ENCODE peak calls at places on chromosomes 1 and 21, in five cellular contexts. W is cardiac muscle cell; H is effector memory CD4-positive, alpha-beta T cell; S is IMR-90; F is WERI-Rb-1. D is an unnamed sample.

GRCh38 chr1:243507001-243507671 is 251.3 kb downstream of the SDCCAG8 start:
- DNase-seq in H (no peak), S (peak; percentile 66), W (no peak), F (no peak), D (no peak)

GRCh38 chr1:44733365-44733764 is 2.4 kb upstream of the RNU5D-1 start:
- DNase-seq in F (no peak), W (peak; percentile 71), S (peak; percentile 77), H (no peak), D (no peak)

GRCh38 chr21:26686278-26686677 is 113.2 kb upstream of the CYYR1 start:
- DNase-seq in H (no peak), F (no peak), S (peak; percentile 44), W (peak; percentile 6), D (peak; percentile 48)

GRCh38 chr1:53395671-53396215 is 63.5 kb upstream of the DMRTB1 start:
- DNase-seq in H (no peak), W (no peak), F (peak; percentile 12), S (no peak), D (no peak)

GRCh38 chr1:158145173-158145719 is 35.4 kb upstream of the CD1D start:
- DNase-seq in H (no peak), F (no peak), W (peak; percentile 93), S (peak; percentile 57), D (no peak)

GRCh38 chr21:23725576-23725975 is 1881.7 kb downstream of the MRPL39 start:
- DNase-seq in S (no peak), F (no peak), H (no peak), W (no peak), D (no peak)

GRCh38 chr1:28812669-28813468 is 899 bp downstream of the OPRD1 start:
- DNase-seq in W (no peak), F (no peak), H (no peak), S (no peak), D (no peak)

GRCh38 chr1:18602533-18603211 is 28.0 kb upstream of the PAX7 start:
- DNase-seq in S (no peak), W (no peak), H (no peak), F (no peak), D (no peak)

GRCh38 chr1:211133393-211133840 is 531 bp downstream of the KCNH1 start:
- DNase-seq in F (peak; percentile 56), W (no peak), H (no peak), S (no peak), D (peak; percentile 2)

GRCh38 chr21:42308914-42309752 is 6.1 kb downstream of the TFF3 start:
- DNase-seq in H (no peak), W (no peak), F (no peak), S (no peak), D (no peak)

GRCh38 chr1:113868387-113869083 is 3.0 kb downstream of the PTPN22 start:
- DNase-seq in S (peak; percentile 59), W (no peak), H (no peak), F (no peak), D (no peak)

GRCh38 chr1:91803847-91804545 is 82.0 kb downstream of the TGFBR3 start:
- DNase-seq in S (no peak), F (no peak), H (peak; percentile 60), W (no peak), D (peak; percentile 90)

GRCh38 chr1:11030865-11031264 is 16.2 kb downstream of the MASP2 start:
- DNase-seq in S (no peak), H (no peak), F (no peak), W (no peak), D (no peak)

GRCh38 chr1:160020196-160020595 is 11.6 kb downstream of the PIGM start:
- DNase-seq in F (no peak), H (no peak), W (no peak), S (no peak), D (no peak)

GRCh38 chr1:22751124-22751531 is 40.5 kb downstream of the EPHB2 start:
- DNase-seq in F (no peak), S (no peak), W (no peak), H (no peak), D (no peak)

GRCh38 chr1:17544951-17545350 is 5.5 kb downstream of the ARHGEF10L start:
- DNase-seq in H (no peak), W (peak; percentile 67), S (peak; percentile 37), F (no peak), D (no peak)

GRCh38 chr21:32739946-32740345 is 12.1 kb upstream of the SYNJ1 start:
- DNase-seq in W (no peak), F (no peak), H (no peak), S (no peak), D (no peak)

GRCh38 chr21:32742470-32742869 is 14.7 kb upstream of the SYNJ1 start:
- DNase-seq in H (no peak), W (no peak), F (no peak), S (no peak), D (no peak)

GRCh38 chr21:32735524-32735923 is 7.7 kb upstream of the SYNJ1 start:
- DNase-seq in F (no peak), S (no peak), W (no peak), H (no peak), D (no peak)

GRCh38 chr21:32741336-32741735 is 13.5 kb upstream of the SYNJ1 start:
- DNase-seq in F (no peak), S (no peak), H (no peak), W (no peak), D (no peak)
- H3K36me3 ChIP-seq in F (peaks cover 100% of the 10 kb centered on the region), S (peaks cover 28% of the 10 kb centered on the region), H (peaks cover 53% of the 10 kb centered on the region), W (peaks cover 69% of the 10 kb centered on the region), D (peaks cover 10% of the 10 kb centered on the region)

GRCh38 chr1:2927995-2928732 is 93.1 kb upstream of the ACTRT2 start:
- DNase-seq in W (no peak), H (no peak), F (no peak), S (no peak), D (no peak)
- H3K9me3 ChIP-seq in W (peaks cover 3% of the 10 kb centered on the region), H (no peaks in the 10 kb centered on the region), F (no peaks in the 10 kb centered on the region), S (peaks cover 75% of the 10 kb centered on the region), D (no peaks in the 10 kb centered on the region)

DNA sequence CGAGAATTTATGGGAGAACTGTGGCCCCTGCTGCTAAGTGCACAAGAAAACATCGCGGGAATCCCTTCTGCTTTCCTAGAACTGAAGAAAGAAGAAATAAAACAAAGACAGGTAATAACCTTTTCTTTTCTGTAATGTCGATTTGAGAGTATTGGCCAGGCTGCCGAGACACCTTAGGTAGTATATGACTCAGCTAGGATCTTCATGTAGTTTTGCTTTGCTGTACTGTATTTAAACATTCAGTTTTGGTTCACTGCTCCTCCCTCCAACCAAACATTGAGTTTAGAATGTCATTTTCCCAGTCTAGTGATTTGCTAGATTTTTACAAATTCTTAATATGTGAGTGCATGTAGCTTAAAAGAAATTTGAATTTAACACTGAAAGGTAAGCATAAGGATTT is 5.8 kb downstream of the SRRM1 start:
- DNase-seq in S (no peak), H (no peak), F (no peak), W (no peak), D (no peak)
- H3K36me3 ChIP-seq in S (peaks cover 49% of the 10 kb centered on the region), H (peaks cover 83% of the 10 kb centered on the region), F (peaks cover 89% of the 10 kb centered on the region), W (peaks cover 79% of the 10 kb centered on the region), D (peaks cover 77% of the 10 kb centered on the region)

DNA sequence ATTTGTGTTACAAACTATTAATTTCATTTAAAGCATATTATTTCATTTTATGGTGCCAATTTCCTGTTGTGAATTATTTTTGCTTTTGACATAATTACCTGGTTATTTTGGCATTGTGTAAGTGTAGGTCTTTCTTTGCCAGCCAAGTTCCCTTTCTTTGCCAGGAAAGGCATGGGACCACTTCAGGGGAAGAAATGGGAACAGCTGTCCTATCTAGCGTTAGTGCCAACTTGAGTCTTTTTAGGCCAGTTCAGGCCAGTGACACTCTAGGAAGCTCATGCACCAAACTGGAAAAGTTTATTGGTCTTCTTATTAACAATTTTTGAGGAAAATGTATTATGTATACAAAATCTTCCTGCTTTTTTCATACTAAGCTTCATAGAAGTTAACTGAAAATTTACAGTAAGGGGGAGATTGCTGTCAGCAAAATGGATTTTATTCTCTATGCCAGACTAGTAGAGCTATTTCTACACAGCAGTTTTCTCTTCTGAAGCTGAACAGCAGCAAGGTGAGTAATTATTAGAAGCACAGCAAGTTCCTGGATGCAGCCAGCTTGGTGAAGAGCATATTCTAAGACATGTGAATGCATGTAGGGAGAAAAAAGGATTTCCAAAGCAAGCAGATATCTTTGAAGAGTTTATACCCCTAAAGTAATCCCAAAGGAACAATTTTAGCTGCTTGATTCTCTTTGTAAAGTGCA is 914.6 kb upstream of the ADGRL4 start:
- DNase-seq in W (no peak), F (no peak), H (no peak), S (no peak), D (no peak)
- H3K9me3 ChIP-seq in W (no peaks in the 10 kb centered on the region), F (peaks cover 2% of the 10 kb centered on the region), H (no peaks in the 10 kb centered on the region), S (peaks cover 5% of the 10 kb centered on the region), D (peaks cover 10% of the 10 kb centered on the region)

GRCh38 chr1:248821641-248822040 is 4.1 kb downstream of the SH3BP5L start:
- DNase-seq in F (no peak), S (no peak), W (no peak), H (no peak), D (no peak)
- H3K36me3 ChIP-seq in F (peaks cover 47% of the 10 kb centered on the region), S (peaks cover 28% of the 10 kb centered on the region), W (peaks cover 1% of the 10 kb centered on the region), H (peaks cover 26% of the 10 kb centered on the region), D (no peaks in the 10 kb centered on the region)